ENCODE peak calls at places on chromosomes 1 and 21, in five cellular contexts. R is mammary epithelial cell, C is astrocyte, E is IMR-90, X is fibroblast of lung. I is an unnamed sample.

GRCh38 chr1:22503721-22504410 is 52.2 kb downstream of the ZBTB40 start:
- DNase-seq in R (no peak), E (peak), C (peak), X (peak), I (no peak)

GRCh38 chr1:210252621-210253041 is 20.0 kb downstream of the SERTAD4 start:
- DNase-seq in R (no peak), E (no peak), C (no peak), X (no peak), I (no peak)

GRCh38 chr1:227120827-227121226 is 180.7 kb downstream of the COQ8A start:
- DNase-seq in X (no peak), E (no peak), C (no peak), R (no peak), I (no peak)

GRCh38 chr1:13735168-13735930 is 35.4 kb downstream of the PRDM2 start:
- DNase-seq in X (no peak), R (no peak), C (no peak), E (no peak), I (no peak)

GRCh38 chr1:197917813-197918646 is 858 bp downstream of the LHX9 start:
- DNase-seq in R (no peak), C (no peak), E (no peak), X (no peak), I (no peak)

GRCh38 chr1:16267690-16268180 is 30.8 kb upstream of the CPLANE2 start:
- DNase-seq in C (no peak), R (no peak), E (no peak), X (no peak), I (no peak)

GRCh38 chr1:150981177-150981804 is 801 bp upstream of the ANXA9 start:
- DNase-seq in C (no peak), E (no peak), R (peak), X (no peak), I (peak)

GRCh38 chr1:235670157-235670776 is 20.7 kb upstream of the GNG4 start:
- DNase-seq in X (peak), C (peak), R (no peak), E (peak), I (no peak)

GRCh38 chr1:194309697-194310096 is 1123.3 kb upstream of the B3GALT2 start:
- DNase-seq in R (no peak), X (no peak), C (no peak), E (no peak), I (no peak)

DNA sequence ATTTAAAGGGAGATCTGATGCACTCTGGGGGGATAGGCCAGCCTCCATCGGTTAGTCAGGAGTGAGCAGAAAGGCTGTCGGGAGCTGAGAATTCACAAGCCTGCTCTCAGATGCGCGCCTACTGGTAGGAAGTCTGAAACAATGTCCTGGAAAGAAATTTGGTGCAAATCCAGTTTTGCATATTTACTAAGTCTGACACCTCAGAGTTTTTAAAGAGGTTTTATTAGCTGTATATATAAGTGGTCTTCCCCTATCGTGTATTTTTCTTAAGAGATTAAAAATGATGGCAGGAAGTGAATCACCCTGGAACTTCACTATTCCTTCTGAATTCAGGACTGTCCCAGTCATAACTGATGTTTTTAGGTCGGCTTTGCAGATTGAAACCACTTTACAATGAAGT is 99.8 kb upstream of the C1orf105 start:
- DNase-seq in E (peak), R (no peak), C (peak), X (peak), I (peak)
- H2AFZ ChIP-seq in E (no peak), R (no peak), C (no peak), X (no peak), I (peak)

GRCh38 chr1:89758127-89758526 is 62.7 kb upstream of the LRRC8D start:
- DNase-seq in C (no peak), E (no peak), R (no peak), X (no peak), I (no peak)

GRCh38 chr1:89759036-89759435 is 61.8 kb upstream of the LRRC8D start:
- DNase-seq in E (no peak), X (peak), C (peak), R (no peak), I (no peak)

GRCh38 chr1:89760496-89760895 is 60.3 kb upstream of the LRRC8D start:
- DNase-seq in E (no peak), X (no peak), C (no peak), R (no peak), I (no peak)

GRCh38 chr1:89755593-89755992 is 65.2 kb upstream of the LRRC8D start:
- DNase-seq in E (no peak), R (no peak), X (no peak), C (no peak), I (no peak)

DNA sequence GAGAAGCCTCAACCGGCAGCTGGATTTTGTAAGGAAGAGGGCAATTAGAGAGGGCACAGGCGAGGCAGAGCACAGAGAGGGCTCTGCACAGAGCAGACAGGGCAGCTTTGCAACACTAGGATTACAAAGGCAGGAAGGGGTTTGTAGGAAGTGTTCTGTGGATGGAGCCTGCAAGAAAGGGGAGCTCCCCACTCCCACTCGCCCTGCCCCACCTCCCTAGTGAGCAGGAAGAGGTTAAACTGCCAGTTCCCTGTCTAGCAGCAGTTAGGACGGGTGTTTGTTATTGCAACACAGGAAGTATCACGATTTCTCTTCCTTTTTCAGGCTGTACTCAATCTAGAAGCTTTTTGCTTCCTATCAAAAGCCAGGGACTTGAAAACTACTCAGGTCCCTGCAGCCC is 63.3 kb upstream of the LRRC8D start:
- DNase-seq in E (peak), R (no peak), C (no peak), X (no peak), I (no peak)
- H2AFZ ChIP-seq in E (peak), R (peak), C (no peak), X (peak), I (peak)

DNA sequence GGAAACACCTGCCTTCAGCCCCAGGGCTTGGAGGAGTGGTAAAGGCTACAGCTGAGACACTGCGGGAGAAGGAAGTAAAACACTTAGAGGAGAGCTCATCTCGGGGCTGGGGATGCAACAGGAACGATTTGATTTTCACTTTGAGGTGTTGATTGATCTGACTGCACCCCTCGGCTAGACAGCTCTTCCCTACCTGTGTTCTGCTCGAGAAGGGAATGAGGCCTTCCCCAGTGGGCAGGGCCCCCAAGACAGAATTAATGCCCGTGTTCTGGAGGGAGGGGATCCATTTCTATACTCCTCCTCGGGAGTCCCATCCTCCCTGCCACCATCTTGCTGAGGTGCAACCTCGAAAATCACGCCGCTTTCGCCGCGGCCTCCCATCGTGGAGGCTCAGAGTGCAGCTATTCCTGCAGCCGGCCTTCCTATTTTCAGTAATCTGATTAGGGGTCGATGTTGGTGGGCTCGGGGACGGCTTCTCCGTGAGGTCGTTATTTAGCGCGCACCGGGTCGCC is 2.4 kb downstream of the ATP2B4 start:
- DNase-seq in X (peak), E (no peak), R (no peak), C (no peak), I (no peak)
- H2AFZ ChIP-seq in X (no peak), E (peak), R (peak), C (peak), I (no peak)

GRCh38 chr1:196738730-196739129 is 35.9 kb upstream of the CFHR3 start:
- DNase-seq in E (no peak), R (no peak), C (no peak), X (no peak), I (no peak)

GRCh38 chr1:196732526-196732925 is 42.1 kb upstream of the CFHR3 start:
- DNase-seq in C (no peak), E (no peak), R (no peak), X (no peak), I (no peak)

GRCh38 chr1:196733091-196733970 is 41.3 kb upstream of the CFHR3 start:
- DNase-seq in E (no peak), C (no peak), R (no peak), X (no peak), I (no peak)

GRCh38 chr1:196734460-196734859 is 40.2 kb upstream of the CFHR3 start:
- DNase-seq in E (no peak), C (no peak), R (no peak), X (no peak), I (no peak)

GRCh38 chr1:196734006-196734405 is 40.6 kb upstream of the CFHR3 start:
- DNase-seq in X (no peak), E (no peak), C (no peak), R (no peak), I (no peak)
- H2AFZ ChIP-seq in X (no peak), E (no peak), C (no peak), R (no peak), I (no peak)

DNA sequence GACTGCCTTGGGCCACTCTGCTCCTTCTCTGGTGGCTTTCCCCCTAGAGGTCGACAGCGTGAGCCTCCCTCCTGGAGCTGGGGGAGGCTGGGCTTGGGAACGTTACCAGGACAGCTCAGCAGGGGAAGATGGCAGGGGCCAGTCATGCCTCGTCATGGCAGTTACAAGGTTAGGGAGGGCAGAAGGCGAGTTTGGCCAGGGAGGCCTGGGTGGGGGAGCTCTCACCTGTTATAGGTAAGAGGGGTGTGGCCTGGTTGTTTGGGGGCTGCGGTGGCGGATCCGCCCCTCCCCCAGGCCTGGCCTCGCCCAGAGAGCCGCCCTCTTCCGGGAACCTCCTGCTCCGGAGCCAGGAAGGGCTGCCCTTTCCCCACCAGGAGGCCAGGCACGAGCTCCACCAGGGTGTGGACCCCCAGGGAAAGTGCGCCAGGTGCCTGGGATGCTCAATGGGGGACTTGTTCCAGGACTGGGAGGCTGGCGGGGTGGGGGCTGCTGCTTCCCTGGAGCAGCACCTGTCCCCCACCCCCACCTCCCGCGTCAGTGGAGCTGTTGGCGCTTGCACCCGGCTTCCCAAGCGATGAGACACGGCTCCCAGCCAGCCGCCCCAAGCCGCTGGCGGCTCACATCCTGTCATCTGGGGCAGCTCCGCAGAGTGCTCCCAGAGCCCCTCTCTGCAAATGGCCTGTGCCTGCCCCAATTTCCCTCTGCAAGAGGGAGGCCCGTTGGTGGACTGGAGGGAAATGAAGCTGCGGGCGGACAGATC is 23.6 kb upstream of the PKP1 start:
- DNase-seq in E (peak), C (peak), X (peak), R (peak), I (no peak)
- H2AFZ ChIP-seq in E (peak), C (peak), X (peak), R (peak), I (no peak)

GRCh38 chr1:6601865-6602668 is 602 bp downstream of the KLHL21 start:
- DNase-seq in E (peak), C (peak), X (peak), R (peak), I (peak)
- H2AFZ ChIP-seq in E (peak), C (peak), X (no peak), R (no peak), I (peak)

GRCh38 chr21:35945089-35945671 is 115.1 kb downstream of the SETD4 start:
- DNase-seq in X (no peak), C (no peak), R (no peak), E (no peak), I (no peak)
- H2AFZ ChIP-seq in X (no peak), C (no peak), R (no peak), E (no peak), I (no peak)